ENCODE peak calls at places on chromosomes 13 and 19, in nine cellular contexts. X is Calu3, K is WTC11, S is cardiac fibroblast, Y is choroid plexus epithelial cell, F is brain microvascular endothelial cell, V is fibroblast of mammary gland, P is IMR-90, Z is fibroblast of pulmonary artery. N is an unnamed sample.

GRCh38 chr13:27587083-27587482 is 33.2 kb downstream of the LNX2 start:
- DNase-seq in X (no peak), K (no peak), S (no peak), Y (no peak), F (no peak), V (no peak), P (no peak), Z (no peak), N (no peak)

GRCh38 chr19:47381653-47382279 is 32.7 kb downstream of the DHX34 start:
- DNase-seq in X (no peak), K (no peak), S (no peak), Y (no peak), F (no peak), V (no peak), P (no peak), Z (no peak), N (no peak)

GRCh38 chr19:42201489-42202289 is 15.8 kb downstream of the DEDD2 start:
- DNase-seq in X (no peak), K (no peak), S (no peak), Y (no peak), F (no peak), V (no peak), P (no peak), Z (no peak), N (no peak)

GRCh38 chr13:95924389-95924994 is 128.7 kb downstream of the UGGT2 start:
- DNase-seq in X (no peak), K (no peak), S (peak), Y (peak), F (peak), V (peak), P (peak), Z (peak), N (peak)

GRCh38 chr19:58439576-58440554 is at the start of gene ZNF132:
- DNase-seq in X (no peak), K (peak), S (peak), Y (peak), F (peak), V (peak), P (peak), Z (peak), N (peak)

GRCh38 chr13:83941669-83942335 is 59.5 kb upstream of the SLITRK1 start:
- DNase-seq in X (no peak), K (no peak), S (no peak), Y (no peak), F (no peak), V (no peak), P (no peak), Z (no peak), N (no peak)

GRCh38 chr19:29477831-29478577 is 47.8 kb upstream of the VSTM2B start:
- DNase-seq in X (no peak), K (no peak), S (no peak), Y (no peak), F (no peak), V (no peak), P (no peak), Z (no peak), N (no peak)

GRCh38 chr19:21202865-21203494 is 61.1 kb downstream of the ZNF431 start:
- DNase-seq in X (no peak), K (peak), S (peak), Y (no peak), F (no peak), V (peak), P (peak), Z (peak), N (peak)

GRCh38 chr13:34883381-34883780 is 58.7 kb upstream of the NBEA start:
- DNase-seq in X (no peak), K (no peak), S (no peak), Y (no peak), F (no peak), V (no peak), P (no peak), Z (no peak), N (no peak)

GRCh38 chr13:113275387-113275786 is 21.7 kb upstream of the LAMP1 start:
- DNase-seq in X (peak), K (peak), S (peak), Y (peak), F (peak), V (peak), P (peak), Z (peak), N (peak)

GRCh38 chr13:75901509-75901908 is 265.4 kb downstream of the LMO7 start:
- DNase-seq in X (no peak), K (no peak), S (no peak), Y (no peak), F (no peak), V (no peak), P (no peak), Z (no peak), N (no peak)

GRCh38 chr19:4705413-4706131 is 18.1 kb downstream of the DPP9 start:
- DNase-seq in X (no peak), K (no peak), S (no peak), Y (no peak), F (no peak), V (peak), P (no peak), Z (no peak), N (no peak)

GRCh38 chr19:18433039-18433691 is 4.8 kb downstream of the ISYNA1 start:
- DNase-seq in X (no peak), K (peak), S (no peak), Y (no peak), F (no peak), V (no peak), P (no peak), Z (no peak), N (no peak)

GRCh38 chr19:13652810-13653590 is 111.3 kb upstream of the MRI1 start:
- DNase-seq in X (no peak), K (no peak), S (no peak), Y (no peak), F (no peak), V (no peak), P (no peak), Z (no peak), N (no peak)

GRCh38 chr13:77338961-77339401 is 12.1 kb upstream of the MYCBP2 start:
- DNase-seq in X (no peak), K (no peak), S (no peak), Y (no peak), F (no peak), V (no peak), P (no peak), Z (no peak), N (no peak)

GRCh38 chr19:9945319-9945966 is 9.1 kb upstream of the OLFM2 start:
- DNase-seq in X (no peak), K (peak), S (peak), Y (peak), F (peak), V (peak), P (peak), Z (peak), N (peak)

GRCh38 chr13:98041081-98041820 is 87.8 kb downstream of the IPO5 start:
- DNase-seq in X (no peak), K (no peak), S (peak), Y (no peak), F (no peak), V (no peak), P (no peak), Z (no peak), N (no peak)

GRCh38 chr13:46761866-46762265 is 35.1 kb downstream of the ESD start:
- DNase-seq in X (no peak), K (no peak), S (no peak), Y (no peak), F (no peak), V (no peak), P (no peak), Z (no peak), N (no peak)

GRCh38 chr13:24096659-24097058 is 63.9 kb upstream of the SPATA13 start:
- DNase-seq in X (no peak), K (no peak), S (no peak), Y (no peak), F (no peak), V (no peak), P (no peak), Z (no peak), N (no peak)

GRCh38 chr13:43653980-43654379 is 132.8 kb downstream of the ENOX1 start:
- DNase-seq in X (no peak), K (no peak), S (no peak), Y (no peak), F (no peak), V (no peak), P (no peak), Z (no peak), N (no peak)

GRCh38 chr13:90880790-90881189 is 466.7 kb upstream of the MIR17HG start:
- DNase-seq in X (no peak), K (no peak), S (no peak), Y (no peak), F (no peak), V (no peak), P (no peak), Z (no peak), N (no peak)

GRCh38 chr13:44141213-44141724 is 232.4 kb upstream of the SERP2 start:
- DNase-seq in X (no peak), K (no peak), S (no peak), Y (no peak), F (no peak), V (no peak), P (no peak), Z (peak), N (no peak)

GRCh38 chr19:7953060-7953459 is 9.6 kb upstream of the TIMM44 start:
- DNase-seq in X (no peak), K (no peak), S (peak), Y (peak), F (no peak), V (peak), P (peak), Z (peak), N (peak)

GRCh38 chr13:76965759-76966421 is 17.6 kb downstream of the ACOD1 start:
- DNase-seq in X (no peak), K (no peak), S (peak), Y (peak), F (peak), V (peak), P (peak), Z (peak), N (peak)

GRCh38 chr19:16374436-16374835 is 49.8 kb downstream of the KLF2 start:
- DNase-seq in X (no peak), K (no peak), S (no peak), Y (no peak), F (no peak), V (no peak), P (no peak), Z (no peak), N (no peak)

GRCh38 chr19:50663280-50663790 is 14.1 kb downstream of the C19orf81 start:
- DNase-seq in X (peak), K (no peak), S (no peak), Y (no peak), F (no peak), V (peak), P (no peak), Z (no peak), N (no peak)
- TF ChIP-seq CTCF in X (peak), K (no peak), S (peak), Y (no peak), F (peak), V (peak), P (peak), Z (peak), N (peak)

GRCh38 chr13:100088282-100088647 is 628 bp upstream of the PCCA start:
- DNase-seq in X (no peak), K (peak), S (no peak), Y (peak), F (no peak), V (no peak), P (no peak), Z (no peak), N (no peak)

GRCh38 chr13:100090861-100091260 is 2.0 kb downstream of the PCCA start:
- DNase-seq in X (no peak), K (no peak), S (no peak), Y (no peak), F (no peak), V (no peak), P (no peak), Z (no peak), N (no peak)

GRCh38 chr13:100089633-100090032 is 740 bp downstream of the PCCA start:
- DNase-seq in X (no peak), K (no peak), S (peak), Y (peak), F (no peak), V (peak), P (peak), Z (no peak), N (no peak)

GRCh38 chr13:100088648-100089601 is at the start of gene PCCA:
- DNase-seq in X (peak), K (peak), S (peak), Y (peak), F (peak), V (peak), P (peak), Z (peak), N (peak)
- TF ChIP-seq CTCF in X (no peak), K (no peak), S (no peak), Y (no peak), F (no peak), V (no peak), P (no peak), Z (no peak), N (no peak)

GRCh38 chr19:35902870-35903475 is 644 bp downstream of the HCST start:
- DNase-seq in X (no peak), K (no peak), S (no peak), Y (no peak), F (no peak), V (no peak), P (no peak), Z (no peak), N (no peak)
- TF ChIP-seq CTCF in X (no peak), K (no peak), S (no peak), Y (no peak), F (no peak), V (no peak), P (no peak), Z (no peak), N (no peak)

DNA sequence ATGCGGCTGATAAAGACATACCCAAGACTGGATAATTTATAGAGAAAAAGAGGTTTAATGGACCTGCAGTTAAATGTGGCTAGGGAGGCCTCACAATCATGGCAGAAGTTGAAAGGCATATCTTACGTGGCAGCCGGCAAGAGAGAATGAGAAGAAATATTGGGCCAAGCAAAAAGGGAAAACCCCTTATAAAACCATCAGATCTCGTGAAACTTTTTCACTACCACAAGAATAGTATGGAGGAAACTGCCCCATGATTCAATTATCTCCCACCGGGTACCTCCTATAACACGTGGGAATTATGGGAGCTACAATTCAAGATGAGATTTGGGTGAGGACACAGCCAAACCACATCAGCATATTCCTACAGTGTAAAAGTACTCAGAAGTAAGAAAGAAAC is 4.7 kb upstream of the KBTBD7 start:
- DNase-seq in X (no peak), K (no peak), S (no peak), Y (no peak), F (no peak), V (no peak), P (no peak), Z (no peak), N (no peak)
- TF ChIP-seq CTCF in X (no peak), K (no peak), S (no peak), Y (no peak), F (no peak), V (no peak), P (no peak), Z (no peak), N (no peak)

GRCh38 chr13:74889321-74889720 is 592.6 kb downstream of the TBC1D4 start:
- DNase-seq in X (no peak), K (no peak), S (peak), Y (peak), F (no peak), V (peak), P (no peak), Z (peak), N (no peak)

GRCh38 chr13:74886496-74886895 is 595.5 kb downstream of the TBC1D4 start:
- DNase-seq in X (no peak), K (no peak), S (peak), Y (peak), F (no peak), V (peak), P (peak), Z (peak), N (no peak)

GRCh38 chr13:74883834-74884233 is 598.1 kb downstream of the TBC1D4 start:
- DNase-seq in X (no peak), K (no peak), S (peak), Y (peak), F (no peak), V (peak), P (peak), Z (no peak), N (no peak)
- TF ChIP-seq CTCF in X (no peak), K (no peak), S (peak), Y (peak), F (peak), V (peak), P (no peak), Z (peak), N (peak)

GRCh38 chr19:2665103-2665502 is 37.4 kb downstream of the GNG7 start:
- DNase-seq in X (no peak), K (no peak), S (no peak), Y (no peak), F (no peak), V (no peak), P (no peak), Z (no peak), N (no peak)

GRCh38 chr19:2666344-2666994 is 36.0 kb downstream of the GNG7 start:
- DNase-seq in X (no peak), K (no peak), S (no peak), Y (no peak), F (no peak), V (no peak), P (no peak), Z (no peak), N (no peak)

GRCh38 chr19:2659856-2660432 is 42.5 kb downstream of the GNG7 start:
- DNase-seq in X (no peak), K (no peak), S (no peak), Y (no peak), F (no peak), V (no peak), P (no peak), Z (no peak), N (no peak)

GRCh38 chr19:2661615-2662014 is 40.9 kb downstream of the GNG7 start:
- DNase-seq in X (no peak), K (peak), S (peak), Y (peak), F (no peak), V (peak), P (no peak), Z (no peak), N (no peak)

DNA sequence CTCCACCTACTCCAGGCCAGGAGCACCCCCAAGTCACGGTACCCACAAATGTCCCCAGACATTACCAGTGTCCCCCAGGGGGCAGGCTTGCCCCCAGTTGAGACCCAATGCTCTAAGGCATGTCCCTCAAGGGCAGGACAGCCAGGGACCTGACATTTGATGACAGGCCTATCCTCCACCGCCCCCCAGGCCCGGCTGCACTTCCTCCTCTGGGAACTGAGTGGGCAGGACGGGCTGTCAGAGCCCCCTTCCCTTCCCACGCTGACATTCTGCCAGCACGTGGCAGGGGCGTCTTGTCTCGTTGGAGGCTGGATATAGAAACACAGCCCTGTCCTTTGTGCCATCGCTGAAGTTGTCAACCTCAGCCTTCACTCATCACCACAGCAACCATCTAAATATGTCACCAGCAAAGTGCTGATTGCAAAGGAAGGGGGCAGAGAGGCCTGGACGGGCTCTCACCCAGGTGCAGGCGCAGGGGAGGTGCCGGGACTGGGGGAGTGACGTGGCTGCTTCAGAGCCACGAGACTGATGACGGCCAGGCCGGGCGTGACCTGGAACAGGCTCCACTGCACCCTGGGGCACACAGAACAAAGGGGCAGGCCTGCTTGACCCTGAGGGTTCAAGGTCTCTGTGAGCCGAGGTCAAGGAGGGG is 38.4 kb downstream of the GNG7 start:
- DNase-seq in X (no peak), K (no peak), S (no peak), Y (no peak), F (no peak), V (no peak), P (no peak), Z (no peak), N (no peak)
- TF ChIP-seq CTCF in X (peak), K (no peak), S (no peak), Y (peak), F (peak), V (peak), P (peak), Z (peak), N (peak)